ENCODE peak calls at places on chromosome 16, in five cellular contexts. One of them, this sample, is unnamed. For H3K4me1, the result is how much of the 10 kb centered on the place peaks cover.

GRCh38 chr16:7716924-7717323 is 384.3 kb downstream of the RBFOX1 start:
- DNase-seq in endodermal cell: no peak
- DNase-seq in adrenal gland: no peak
- DNase-seq in ovary: no peak
- DNase-seq in K562: no peak
- DNase-seq in this sample: no peak

GRCh38 chr16:10878328-10878643 is 1.3 kb downstream of the CIITA start:
- DNase-seq in K562: no peak
- DNase-seq in adrenal gland: no peak
- DNase-seq in endodermal cell: no peak
- DNase-seq in ovary: no peak
- DNase-seq in this sample: no peak

GRCh38 chr16:25198021-25198420 is 18.7 kb upstream of the AQP8 start:
- DNase-seq in ovary: no peak
- DNase-seq in K562: no peak
- DNase-seq in adrenal gland: no peak
- DNase-seq in endodermal cell: no peak
- DNase-seq in this sample: no peak

GRCh38 chr16:49858200-49859129 is 2.6 kb upstream of the ZNF423 start:
- DNase-seq in K562: peak
- DNase-seq in ovary: peak
- DNase-seq in adrenal gland: peak
- DNase-seq in endodermal cell: peak
- DNase-seq in this sample: peak

GRCh38 chr16:52741386-52741785 is 194.4 kb upstream of the TOX3 start:
- DNase-seq in adrenal gland: no peak
- DNase-seq in endodermal cell: peak
- DNase-seq in ovary: no peak
- DNase-seq in K562: no peak
- DNase-seq in this sample: no peak

GRCh38 chr16:77299395-77299794 is 100.2 kb downstream of the SYCE1L start:
- DNase-seq in endodermal cell: no peak
- DNase-seq in adrenal gland: no peak
- DNase-seq in ovary: no peak
- DNase-seq in K562: no peak
- DNase-seq in this sample: no peak

GRCh38 chr16:8905168-8905762 is 23.1 kb downstream of the LITAFD start:
- DNase-seq in endodermal cell: no peak
- DNase-seq in ovary: no peak
- DNase-seq in K562: no peak
- DNase-seq in adrenal gland: no peak
- DNase-seq in this sample: no peak

GRCh38 chr16:69187891-69188451 is 1.0 kb downstream of the SNTB2 start:
- DNase-seq in endodermal cell: peak
- DNase-seq in adrenal gland: peak
- DNase-seq in ovary: no peak
- DNase-seq in K562: peak
- DNase-seq in this sample: peak

GRCh38 chr16:8590811-8591210 is 500 bp upstream of the TMEM114 start:
- DNase-seq in endodermal cell: no peak
- DNase-seq in K562: no peak
- DNase-seq in ovary: no peak
- DNase-seq in adrenal gland: no peak
- DNase-seq in this sample: no peak

GRCh38 chr16:30054959-30055553 is 10.5 kb upstream of the ALDOA start:
- DNase-seq in adrenal gland: no peak
- DNase-seq in ovary: no peak
- DNase-seq in K562: peak
- DNase-seq in endodermal cell: peak
- DNase-seq in this sample: no peak

GRCh38 chr16:52022177-52022576 is 524.8 kb downstream of the TOX3 start:
- DNase-seq in adrenal gland: no peak
- DNase-seq in ovary: no peak
- DNase-seq in K562: no peak
- DNase-seq in endodermal cell: no peak
- DNase-seq in this sample: no peak

GRCh38 chr16:50384500-50385122 is 15.8 kb upstream of the BRD7 start:
- DNase-seq in K562: no peak
- DNase-seq in adrenal gland: no peak
- DNase-seq in ovary: no peak
- DNase-seq in endodermal cell: no peak
- DNase-seq in this sample: no peak

GRCh38 chr16:10729104-10729503 is 14.5 kb upstream of the NUBP1 start:
- DNase-seq in ovary: no peak
- DNase-seq in endodermal cell: no peak
- DNase-seq in adrenal gland: no peak
- DNase-seq in K562: no peak
- DNase-seq in this sample: no peak

GRCh38 chr16:80023865-80024264 is 423.3 kb upstream of the MAF start:
- DNase-seq in endodermal cell: no peak
- DNase-seq in K562: no peak
- DNase-seq in adrenal gland: no peak
- DNase-seq in ovary: no peak
- DNase-seq in this sample: no peak

GRCh38 chr16:10322723-10323527 is 62.9 kb upstream of the ATF7IP2 start:
- DNase-seq in endodermal cell: no peak
- DNase-seq in adrenal gland: no peak
- DNase-seq in K562: no peak
- DNase-seq in ovary: no peak
- DNase-seq in this sample: no peak

GRCh38 chr16:8832383-8833100 is 34.9 kb downstream of the PMM2 start:
- DNase-seq in ovary: no peak
- DNase-seq in endodermal cell: peak
- DNase-seq in adrenal gland: no peak
- DNase-seq in K562: no peak
- DNase-seq in this sample: no peak

GRCh38 chr16:24723663-24724062 is 5.8 kb upstream of the TNRC6A start:
- DNase-seq in ovary: no peak
- DNase-seq in K562: no peak
- DNase-seq in endodermal cell: no peak
- DNase-seq in adrenal gland: no peak
- DNase-seq in this sample: no peak

GRCh38 chr16:12661656-12662172 is 142.0 kb downstream of the CPPED1 start:
- DNase-seq in ovary: no peak
- DNase-seq in adrenal gland: no peak
- DNase-seq in K562: peak
- DNase-seq in endodermal cell: peak
- DNase-seq in this sample: no peak

GRCh38 chr16:53664724-53665345 is 38.8 kb downstream of the RPGRIP1L start:
- DNase-seq in endodermal cell: no peak
- DNase-seq in adrenal gland: no peak
- DNase-seq in ovary: no peak
- DNase-seq in K562: no peak
- DNase-seq in this sample: no peak

GRCh38 chr16:28982418-28982817 is 2.4 kb upstream of the LAT start:
- DNase-seq in ovary: no peak
- DNase-seq in endodermal cell: no peak
- DNase-seq in adrenal gland: no peak
- DNase-seq in K562: no peak
- DNase-seq in this sample: no peak

GRCh38 chr16:25192096-25192495 is 24.7 kb upstream of the AQP8 start:
- DNase-seq in K562: no peak
- DNase-seq in ovary: no peak
- DNase-seq in endodermal cell: no peak
- DNase-seq in adrenal gland: no peak
- DNase-seq in this sample: no peak

GRCh38 chr16:14181371-14182050 is 110.4 kb downstream of the MRTFB start:
- DNase-seq in K562: no peak
- DNase-seq in ovary: no peak
- DNase-seq in adrenal gland: no peak
- DNase-seq in endodermal cell: no peak
- DNase-seq in this sample: no peak

GRCh38 chr16:57611184-57611583 is 17.2 kb upstream of the ADGRG1 start:
- DNase-seq in adrenal gland: no peak
- DNase-seq in K562: no peak
- DNase-seq in endodermal cell: no peak
- DNase-seq in ovary: no peak
- DNase-seq in this sample: no peak

GRCh38 chr16:74568961-74569631 is 37.8 kb downstream of the GLG1 start:
- DNase-seq in K562: no peak
- DNase-seq in adrenal gland: no peak
- DNase-seq in endodermal cell: no peak
- DNase-seq in ovary: no peak
- DNase-seq in this sample: no peak

GRCh38 chr16:14489460-14489859 is 140.6 kb downstream of the PARN start:
- DNase-seq in ovary: no peak
- DNase-seq in K562: peak
- DNase-seq in endodermal cell: peak
- DNase-seq in adrenal gland: peak
- DNase-seq in this sample: no peak

GRCh38 chr16:51465026-51465425 is 314.0 kb upstream of the SALL1 start:
- DNase-seq in ovary: no peak
- DNase-seq in K562: no peak
- DNase-seq in endodermal cell: no peak
- DNase-seq in adrenal gland: no peak
- DNase-seq in this sample: no peak

DNA sequence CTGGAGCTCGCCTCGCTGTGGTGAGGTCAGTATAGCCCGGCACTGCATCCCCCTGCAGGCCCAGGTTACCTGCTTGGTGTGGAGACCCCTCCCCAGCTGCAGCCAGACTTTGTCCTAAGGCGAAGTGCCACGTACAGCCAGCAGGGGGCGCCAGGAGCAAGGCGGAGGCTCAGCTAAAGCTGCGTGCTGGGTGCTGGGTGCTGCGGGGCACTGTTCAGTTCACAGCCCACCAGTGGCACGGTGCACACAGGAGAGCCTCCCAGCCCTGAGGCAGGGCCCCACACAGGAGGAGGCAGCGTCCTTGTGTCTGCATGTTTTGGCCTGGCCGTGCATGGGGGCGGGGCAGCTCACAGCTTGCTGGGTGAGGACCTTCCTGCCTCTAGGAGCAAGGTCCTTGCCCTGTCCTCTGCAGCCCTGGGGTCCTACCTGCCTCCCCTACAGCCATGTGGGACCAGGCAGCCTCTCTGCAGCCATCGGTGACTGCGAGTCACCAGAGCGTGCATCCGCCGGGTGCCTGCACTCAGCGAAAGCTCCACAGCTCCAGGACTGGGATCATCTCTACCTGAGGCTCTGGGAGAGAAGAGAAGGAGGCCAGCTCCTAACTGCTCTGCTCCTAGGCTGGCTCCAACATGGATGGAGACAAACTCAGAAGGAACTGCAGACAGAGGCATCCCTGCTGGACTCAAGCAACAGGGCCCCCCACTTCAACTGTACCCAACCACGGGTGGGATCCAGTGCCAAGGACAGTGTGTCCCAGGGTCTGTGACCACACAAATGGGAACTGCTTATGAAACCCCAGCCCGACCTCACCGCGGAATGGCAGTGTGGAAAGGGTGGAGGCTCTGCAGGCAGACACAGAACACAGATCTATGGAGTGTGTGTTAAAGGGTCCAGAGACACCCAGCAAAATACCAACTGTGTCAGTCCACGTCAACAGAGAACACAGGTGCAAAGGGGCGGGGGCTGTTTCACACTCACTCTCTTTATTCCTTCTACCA is 19.0 kb downstream of the SLC7A5 start:
- DNase-seq in adrenal gland: peak
- DNase-seq in ovary: peak
- DNase-seq in K562: peak
- DNase-seq in endodermal cell: peak
- DNase-seq in this sample: peak
- H3K4me1 ChIP-seq in adrenal gland: under half
- H3K4me1 ChIP-seq in ovary: under half
- H3K4me1 ChIP-seq in K562: half or more
- H3K4me1 ChIP-seq in endodermal cell: half or more
- H3K4me1 ChIP-seq in this sample: under half

DNA sequence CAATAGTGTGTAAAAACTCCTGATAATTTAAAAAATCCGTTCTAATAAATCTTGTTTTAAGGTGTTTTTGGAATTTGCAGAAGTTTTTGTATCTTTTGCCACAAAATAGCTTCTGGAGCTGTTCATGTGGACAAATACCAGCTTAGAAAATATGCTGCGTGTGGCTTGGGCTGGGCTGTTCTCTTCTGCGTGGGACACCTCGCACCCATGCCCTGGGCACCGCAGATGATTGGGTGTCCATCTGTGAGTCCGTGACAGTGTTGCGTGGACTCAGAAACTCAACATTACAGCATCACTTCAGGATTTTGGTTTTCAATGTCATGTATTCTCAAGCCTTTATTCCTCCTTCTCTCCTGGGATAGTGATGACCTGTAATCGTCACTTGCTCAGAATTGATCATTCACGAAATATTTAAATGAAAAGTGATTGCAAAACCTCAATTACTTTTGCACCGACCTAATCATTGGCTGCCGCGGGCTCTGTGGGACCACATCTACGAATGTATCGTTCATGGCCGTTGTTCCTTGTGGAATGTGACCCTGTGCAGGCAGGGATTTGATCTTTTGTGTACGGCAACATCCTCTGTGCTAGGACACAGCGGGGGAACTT is 210.3 kb upstream of the FOXF1 start:
- DNase-seq in adrenal gland: no peak
- DNase-seq in K562: no peak
- DNase-seq in ovary: no peak
- DNase-seq in endodermal cell: no peak
- DNase-seq in this sample: no peak
- H3K27ac ChIP-seq in adrenal gland: no peak
- H3K27ac ChIP-seq in K562: no peak
- H3K27ac ChIP-seq in ovary: no peak
- H3K27ac ChIP-seq in endodermal cell: no peak
- H3K27ac ChIP-seq in this sample: no peak

GRCh38 chr16:17294856-17295255 is 175.9 kb downstream of the XYLT1 start:
- DNase-seq in endodermal cell: no peak
- DNase-seq in ovary: no peak
- DNase-seq in K562: no peak
- DNase-seq in adrenal gland: no peak
- DNase-seq in this sample: no peak
- H3K4me1 ChIP-seq in endodermal cell: under half
- H3K4me1 ChIP-seq in ovary: under half
- H3K4me1 ChIP-seq in K562: under half
- H3K4me1 ChIP-seq in adrenal gland: under half
- H3K4me1 ChIP-seq in this sample: under half

DNA sequence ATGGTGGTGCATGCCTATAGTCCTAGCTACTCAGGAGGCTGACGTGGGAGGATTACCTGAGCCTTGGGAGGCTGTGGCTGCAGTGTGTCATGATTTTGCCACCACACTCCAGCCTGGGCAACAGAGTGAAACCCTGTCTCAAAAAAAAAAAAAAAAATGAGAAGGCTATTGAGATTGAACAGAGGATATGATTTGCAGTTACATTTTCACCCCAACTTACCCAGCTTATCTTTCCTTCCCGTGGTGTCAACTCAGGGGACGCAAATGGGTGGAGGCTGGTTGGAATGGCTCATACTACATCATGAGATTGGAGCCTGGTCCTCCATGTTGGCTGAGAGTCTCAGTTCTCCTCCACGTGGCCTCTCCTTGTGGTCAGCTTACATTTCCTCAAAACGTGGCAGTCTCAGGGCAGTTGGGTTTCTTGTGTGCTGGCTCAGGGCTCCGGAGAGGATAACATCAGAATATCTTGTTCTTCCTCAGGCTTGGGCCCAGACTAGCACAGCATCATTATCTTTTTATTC is 17.2 kb upstream of the NSMCE1 start:
- DNase-seq in endodermal cell: no peak
- DNase-seq in K562: no peak
- DNase-seq in ovary: no peak
- DNase-seq in adrenal gland: no peak
- DNase-seq in this sample: no peak
- H3K27ac ChIP-seq in endodermal cell: no peak
- H3K27ac ChIP-seq in K562: no peak
- H3K27ac ChIP-seq in ovary: no peak
- H3K27ac ChIP-seq in adrenal gland: no peak
- H3K27ac ChIP-seq in this sample: peak

GRCh38 chr16:89417352-89417751 is 73.0 kb downstream of the ANKRD11 start:
- DNase-seq in adrenal gland: peak
- DNase-seq in endodermal cell: no peak
- DNase-seq in K562: no peak
- DNase-seq in ovary: no peak
- DNase-seq in this sample: no peak
- H3K4me1 ChIP-seq in adrenal gland: under half
- H3K4me1 ChIP-seq in endodermal cell: under half
- H3K4me1 ChIP-seq in K562: under half
- H3K4me1 ChIP-seq in ovary: under half
- H3K4me1 ChIP-seq in this sample: under half